ENCODE peak calls at places on chromosomes 2 and 18, in nine cellular contexts. H is neuronal stem cell, M is left ventricle myocardium inferior, I is heart left ventricle, G is GM23248, W is DND-41, O is esophagus muscularis mucosa, N is stomach, C is PC-3. J is an unnamed sample.
A peak's percentile ranks its signal among the peaks of the same experiment; 100 is the strongest.

GRCh38 chr18:78531637-78532036 is 448.0 kb upstream of the SALL3 start:
- DNase-seq in H (no peak), W (no peak), C (no peak), O (no peak), I (no peak), G (no peak), N (no peak), M (no peak), J (no peak)

GRCh38 chr2:212154392-212154791 is 384.2 kb downstream of the ERBB4 start:
- DNase-seq in N (no peak), C (no peak), O (no peak), I (no peak), M (no peak), H (no peak), G (no peak), W (no peak), J (no peak)

GRCh38 chr2:953975-954686 is 3.5 kb downstream of the SNTG2 start:
- DNase-seq in H (no peak), I (no peak), M (no peak), W (no peak), O (peak; percentile 79), C (peak; percentile 37), N (no peak), G (peak; percentile 59), J (no peak)

GRCh38 chr2:160876765-160877164 is 283.5 kb upstream of the TANK start:
- DNase-seq in N (no peak), C (no peak), M (no peak), G (peak; percentile 30), I (no peak), H (no peak), W (no peak), O (no peak), J (no peak)

GRCh38 chr18:57084331-57085298 is 62.3 kb upstream of the BOD1L2 start:
- DNase-seq in W (no peak), M (no peak), G (no peak), N (no peak), I (no peak), C (peak; percentile 3), H (no peak), O (no peak), J (no peak)

GRCh38 chr2:3712424-3712823 is 9.0 kb downstream of the DCDC2C start:
- DNase-seq in G (no peak), O (no peak), I (no peak), H (no peak), W (no peak), M (no peak), N (no peak), C (no peak), J (no peak)

GRCh38 chr18:59484796-59485328 is 125.8 kb upstream of the LMAN1 start:
- DNase-seq in G (peak; percentile 34), M (no peak), O (no peak), C (peak; percentile 14), I (no peak), H (no peak), N (no peak), W (no peak), J (no peak)

GRCh38 chr2:128512664-128513415 is 194.2 kb upstream of the HS6ST1 start:
- DNase-seq in O (no peak), W (no peak), G (no peak), I (no peak), C (no peak), M (no peak), N (no peak), H (no peak), J (peak; percentile 34)

GRCh38 chr18:57194070-57194469 is 47.2 kb downstream of the BOD1L2 start:
- DNase-seq in I (no peak), C (no peak), O (peak; percentile 31), N (no peak), W (no peak), M (no peak), G (no peak), H (no peak), J (no peak)

GRCh38 chr2:96760986-96761832 is 507 bp downstream of the CNNM4 start:
- DNase-seq in I (peak; percentile 51), N (peak; percentile 43), G (peak; percentile 60), O (no peak), C (peak; percentile 16), M (no peak), H (no peak), W (no peak), J (peak; percentile 82)

GRCh38 chr2:65380243-65380642 is 52.2 kb downstream of the SPRED2 start:
- DNase-seq in G (peak; percentile 44), N (no peak), O (no peak), H (no peak), I (no peak), W (no peak), M (no peak), C (peak; percentile 68), J (no peak)

GRCh38 chr2:65379168-65379672 is 53.2 kb downstream of the SPRED2 start:
- DNase-seq in C (no peak), N (no peak), H (no peak), I (no peak), W (no peak), G (no peak), M (no peak), O (peak; percentile 60), J (no peak)

GRCh38 chr2:65379721-65380171 is 52.7 kb downstream of the SPRED2 start:
- DNase-seq in M (no peak), H (no peak), G (no peak), N (no peak), W (no peak), I (no peak), C (peak; percentile 27), O (no peak), J (no peak)

GRCh38 chr2:65377556-65378307 is 54.7 kb downstream of the SPRED2 start:
- DNase-seq in C (peak; percentile 90), M (no peak), O (no peak), G (peak; percentile 92), W (no peak), N (no peak), I (no peak), H (no peak), J (no peak)

DNA sequence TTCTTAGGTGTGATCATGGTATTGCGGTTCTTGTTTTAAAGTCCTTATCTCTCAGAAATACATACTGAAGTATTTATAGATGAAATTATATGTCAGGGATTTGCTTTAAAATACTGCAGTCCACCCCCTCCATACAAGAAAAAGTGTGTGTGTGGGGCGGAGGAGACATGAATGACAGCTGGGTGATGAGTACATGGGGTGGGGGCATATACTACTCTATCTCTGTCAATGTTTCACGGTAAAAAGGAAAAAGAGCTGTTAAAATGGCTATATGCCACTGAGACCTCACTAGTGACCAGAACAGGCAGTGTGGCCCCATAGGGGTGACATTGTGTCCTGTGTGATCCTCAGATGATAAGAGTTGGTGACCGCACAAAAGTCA is 54.1 kb downstream of the SPRED2 start:
- DNase-seq in W (no peak), G (no peak), C (no peak), H (no peak), M (no peak), I (no peak), N (no peak), O (no peak), J (no peak)
- H3K4me1 ChIP-seq in W (peaks cover 25% of the 10 kb centered on the region), G (peaks cover 51% of the 10 kb centered on the region), C (peaks cover 82% of the 10 kb centered on the region), H (peaks cover 3% of the 10 kb centered on the region), M (peaks cover 80% of the 10 kb centered on the region), I (peaks cover 39% of the 10 kb centered on the region), N (peaks cover 50% of the 10 kb centered on the region), O (peaks cover 51% of the 10 kb centered on the region), J (peaks cover 5% of the 10 kb centered on the region)

GRCh38 chr2:69791045-69791444 is 38.4 kb upstream of the GMCL1 start:
- DNase-seq in N (no peak), G (peak; percentile 33), M (no peak), H (no peak), W (no peak), O (no peak), C (no peak), I (peak; percentile 33), J (no peak)

GRCh38 chr2:69789762-69790600 is 39.5 kb upstream of the GMCL1 start:
- DNase-seq in N (no peak), W (no peak), G (peak; percentile 59), I (no peak), C (no peak), M (no peak), H (no peak), O (no peak), J (no peak)

GRCh38 chr2:69786105-69786504 is 43.4 kb upstream of the GMCL1 start:
- DNase-seq in G (no peak), W (no peak), M (no peak), O (no peak), I (no peak), N (no peak), H (no peak), C (no peak), J (no peak)

GRCh38 chr2:69789129-69789528 is 40.3 kb upstream of the GMCL1 start:
- DNase-seq in H (no peak), O (no peak), N (no peak), G (peak; percentile 93), W (no peak), C (no peak), I (no peak), M (no peak), J (peak; percentile 67)

GRCh38 chr2:69790601-69790959 is 38.9 kb upstream of the GMCL1 start:
- DNase-seq in G (no peak), C (no peak), W (no peak), M (no peak), H (no peak), O (no peak), N (no peak), I (no peak), J (no peak)
- H3K27ac ChIP-seq in G (peak overlapping the region; percentile 91), C (no peak overlapping the region), W (no peak overlapping the region), M (peak overlapping the region; percentile 63), H (no peak overlapping the region), O (peak overlapping the region; percentile 62), N (no peak overlapping the region), I (peak overlapping the region; percentile 68), J (peak overlapping the region; percentile 96)

GRCh38 chr2:98158305-98158704 is 71.3 kb downstream of the VWA3B start:
- DNase-seq in N (no peak), H (no peak), G (no peak), C (no peak), M (peak; percentile 60), I (peak; percentile 70), O (no peak), W (no peak), J (no peak)
- H3K4me1 ChIP-seq in N (no peaks in the 10 kb centered on the region), H (peaks cover 2% of the 10 kb centered on the region), G (peaks cover 8% of the 10 kb centered on the region), C (no peaks in the 10 kb centered on the region), M (peaks cover 87% of the 10 kb centered on the region), I (peaks cover 68% of the 10 kb centered on the region), O (peaks cover 52% of the 10 kb centered on the region), W (no peaks in the 10 kb centered on the region), J (peaks cover 5% of the 10 kb centered on the region)

DNA sequence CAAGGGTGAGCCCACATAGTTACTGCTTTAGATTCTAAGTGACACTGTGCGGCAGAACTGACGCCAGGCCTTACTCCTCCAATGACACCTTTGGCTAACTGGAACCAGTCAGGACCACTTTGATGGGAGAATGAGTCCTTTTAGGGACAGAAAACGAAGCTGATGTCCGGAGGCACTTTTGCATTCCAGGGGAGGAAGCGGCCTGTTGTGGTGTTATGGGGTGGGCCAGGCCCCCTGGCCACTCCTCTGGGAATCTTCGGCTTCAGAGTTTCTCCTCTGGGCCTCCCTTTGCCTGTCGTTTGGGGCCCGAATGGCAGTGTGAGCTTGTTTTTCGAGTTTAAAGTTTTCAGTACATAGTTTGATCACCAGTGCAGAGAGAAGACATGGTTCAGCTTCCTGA is 65.9 kb downstream of the MBP start:
- DNase-seq in C (no peak), H (no peak), G (no peak), N (no peak), O (no peak), I (no peak), M (no peak), W (no peak), J (no peak)
- H3K27ac ChIP-seq in C (peak overlapping the region; percentile 99), H (no peak overlapping the region), G (peak overlapping the region; percentile 88), N (peak overlapping the region; percentile 60), O (peak overlapping the region; percentile 66), I (peak overlapping the region; percentile 80), M (peak overlapping the region; percentile 74), W (peak overlapping the region; percentile 92), J (no peak overlapping the region)